ENCODE peak calls at places on chromosomes 5 and 9, in five cellular contexts. One of them, this sample, is unnamed.

GRCh38 chr5:35369965-35370790 is 139.9 kb upstream of the PRLR start:
- DNase-seq in activated T-helper 1 cell treated with anti-CD3 and anti-CD28 coated beads, Interleukin-12 subunit alpha, Interleukin-12 subunit beta, Interleukin-2, Interleukin-4 antibody, amounts not matched to agents 30 ng/mL and 10 ng/mL and 1 ng/mL, durations not matched to agents 14 hours and 24 hours and 36 hours: no peak
- DNase-seq in activated naive CD4-positive, alpha-beta T cell: no peak
- DNase-seq in NCI-H1105: peak; percentile 18
- DNase-seq in stimulated activated naive CD8-positive, alpha-beta T cell treated with anti-CD3 and anti-CD28 coated beads, Interleukin-15, amount 100 ng/mL, for 72 hours: no peak
- DNase-seq in this sample: peak; percentile 54

GRCh38 chr9:81193362-81194339 is 495.7 kb downstream of the TLE1 start:
- DNase-seq in activated T-helper 1 cell treated with anti-CD3 and anti-CD28 coated beads, Interleukin-12 subunit alpha, Interleukin-12 subunit beta, Interleukin-2, Interleukin-4 antibody, amounts not matched to agents 30 ng/mL and 10 ng/mL and 1 ng/mL, durations not matched to agents 14 hours and 24 hours and 36 hours: no peak
- DNase-seq in activated naive CD4-positive, alpha-beta T cell: no peak
- DNase-seq in NCI-H1105: peak; percentile 70
- DNase-seq in stimulated activated naive CD8-positive, alpha-beta T cell treated with anti-CD3 and anti-CD28 coated beads, Interleukin-15, amount 100 ng/mL, for 72 hours: no peak
- DNase-seq in this sample: no peak

GRCh38 chr9:75140261-75140660 is 51.9 kb downstream of the OSTF1 start:
- DNase-seq in activated T-helper 1 cell treated with anti-CD3 and anti-CD28 coated beads, Interleukin-12 subunit alpha, Interleukin-12 subunit beta, Interleukin-2, Interleukin-4 antibody, amounts not matched to agents 30 ng/mL and 10 ng/mL and 1 ng/mL, durations not matched to agents 14 hours and 24 hours and 36 hours: no peak
- DNase-seq in activated naive CD4-positive, alpha-beta T cell: no peak
- DNase-seq in NCI-H1105: no peak
- DNase-seq in stimulated activated naive CD8-positive, alpha-beta T cell treated with anti-CD3 and anti-CD28 coated beads, Interleukin-15, amount 100 ng/mL, for 72 hours: no peak
- DNase-seq in this sample: no peak

GRCh38 chr9:91179237-91180138 is 182.2 kb downstream of the AUH start:
- DNase-seq in activated T-helper 1 cell treated with anti-CD3 and anti-CD28 coated beads, Interleukin-12 subunit alpha, Interleukin-12 subunit beta, Interleukin-2, Interleukin-4 antibody, amounts not matched to agents 30 ng/mL and 10 ng/mL and 1 ng/mL, durations not matched to agents 14 hours and 24 hours and 36 hours: no peak
- DNase-seq in activated naive CD4-positive, alpha-beta T cell: no peak
- DNase-seq in NCI-H1105: no peak
- DNase-seq in stimulated activated naive CD8-positive, alpha-beta T cell treated with anti-CD3 and anti-CD28 coated beads, Interleukin-15, amount 100 ng/mL, for 72 hours: no peak
- DNase-seq in this sample: no peak

GRCh38 chr5:157464518-157465171 is 4.6 kb downstream of the NIPAL4 start:
- DNase-seq in activated T-helper 1 cell treated with anti-CD3 and anti-CD28 coated beads, Interleukin-12 subunit alpha, Interleukin-12 subunit beta, Interleukin-2, Interleukin-4 antibody, amounts not matched to agents 30 ng/mL and 10 ng/mL and 1 ng/mL, durations not matched to agents 14 hours and 24 hours and 36 hours: peak; percentile 42
- DNase-seq in activated naive CD4-positive, alpha-beta T cell: no peak
- DNase-seq in NCI-H1105: no peak
- DNase-seq in stimulated activated naive CD8-positive, alpha-beta T cell treated with anti-CD3 and anti-CD28 coated beads, Interleukin-15, amount 100 ng/mL, for 72 hours: peak; percentile 30
- DNase-seq in this sample: no peak

GRCh38 chr5:102231693-102232619 is 64.1 kb downstream of the SLCO4C1 start:
- DNase-seq in activated T-helper 1 cell treated with anti-CD3 and anti-CD28 coated beads, Interleukin-12 subunit alpha, Interleukin-12 subunit beta, Interleukin-2, Interleukin-4 antibody, amounts not matched to agents 30 ng/mL and 10 ng/mL and 1 ng/mL, durations not matched to agents 14 hours and 24 hours and 36 hours: no peak
- DNase-seq in activated naive CD4-positive, alpha-beta T cell: no peak
- DNase-seq in NCI-H1105: no peak
- DNase-seq in stimulated activated naive CD8-positive, alpha-beta T cell treated with anti-CD3 and anti-CD28 coated beads, Interleukin-15, amount 100 ng/mL, for 72 hours: no peak
- DNase-seq in this sample: no peak

GRCh38 chr5:179322071-179323025 is 22.9 kb downstream of the ADAMTS2 start:
- DNase-seq in activated T-helper 1 cell treated with anti-CD3 and anti-CD28 coated beads, Interleukin-12 subunit alpha, Interleukin-12 subunit beta, Interleukin-2, Interleukin-4 antibody, amounts not matched to agents 30 ng/mL and 10 ng/mL and 1 ng/mL, durations not matched to agents 14 hours and 24 hours and 36 hours: no peak
- DNase-seq in activated naive CD4-positive, alpha-beta T cell: no peak
- DNase-seq in NCI-H1105: no peak
- DNase-seq in stimulated activated naive CD8-positive, alpha-beta T cell treated with anti-CD3 and anti-CD28 coated beads, Interleukin-15, amount 100 ng/mL, for 72 hours: no peak
- DNase-seq in this sample: no peak

GRCh38 chr5:17359451-17359965 is 138.5 kb upstream of the TAF11L2 start:
- DNase-seq in activated T-helper 1 cell treated with anti-CD3 and anti-CD28 coated beads, Interleukin-12 subunit alpha, Interleukin-12 subunit beta, Interleukin-2, Interleukin-4 antibody, amounts not matched to agents 30 ng/mL and 10 ng/mL and 1 ng/mL, durations not matched to agents 14 hours and 24 hours and 36 hours: no peak
- DNase-seq in activated naive CD4-positive, alpha-beta T cell: no peak
- DNase-seq in NCI-H1105: no peak
- DNase-seq in stimulated activated naive CD8-positive, alpha-beta T cell treated with anti-CD3 and anti-CD28 coated beads, Interleukin-15, amount 100 ng/mL, for 72 hours: no peak
- DNase-seq in this sample: no peak

GRCh38 chr9:126002476-126003350 is 255.5 kb downstream of the PBX3 start:
- DNase-seq in activated T-helper 1 cell treated with anti-CD3 and anti-CD28 coated beads, Interleukin-12 subunit alpha, Interleukin-12 subunit beta, Interleukin-2, Interleukin-4 antibody, amounts not matched to agents 30 ng/mL and 10 ng/mL and 1 ng/mL, durations not matched to agents 14 hours and 24 hours and 36 hours: no peak
- DNase-seq in activated naive CD4-positive, alpha-beta T cell: no peak
- DNase-seq in NCI-H1105: no peak
- DNase-seq in stimulated activated naive CD8-positive, alpha-beta T cell treated with anti-CD3 and anti-CD28 coated beads, Interleukin-15, amount 100 ng/mL, for 72 hours: no peak
- DNase-seq in this sample: no peak

GRCh38 chr5:115471674-115472073 is 72.9 kb downstream of the FEM1C start:
- DNase-seq in activated T-helper 1 cell treated with anti-CD3 and anti-CD28 coated beads, Interleukin-12 subunit alpha, Interleukin-12 subunit beta, Interleukin-2, Interleukin-4 antibody, amounts not matched to agents 30 ng/mL and 10 ng/mL and 1 ng/mL, durations not matched to agents 14 hours and 24 hours and 36 hours: no peak
- DNase-seq in activated naive CD4-positive, alpha-beta T cell: no peak
- DNase-seq in NCI-H1105: no peak
- DNase-seq in stimulated activated naive CD8-positive, alpha-beta T cell treated with anti-CD3 and anti-CD28 coated beads, Interleukin-15, amount 100 ng/mL, for 72 hours: no peak
- DNase-seq in this sample: no peak